ENCODE peak calls at places on chromosomes 1 and 21, in seven cellular contexts. One of them, this sample, is unnamed.
A peak's percentile ranks its signal among the peaks of the same experiment; 100 is the strongest.

GRCh38 chr1:168442931-168443330 is 100.9 kb downstream of the XCL2 start:
- DNase-seq in osteoblast: no peak
- DNase-seq in A549: no peak
- DNase-seq in K562: no peak
- DNase-seq in MM.1S: no peak
- DNase-seq in hepatocyte: no peak
- DNase-seq in endothelial cell of umbilical vein: no peak
- DNase-seq in this sample: no peak

GRCh38 chr1:178579562-178579961 is 66.7 kb downstream of the TEX35 start:
- DNase-seq in osteoblast: no peak
- DNase-seq in A549: no peak
- DNase-seq in K562: no peak
- DNase-seq in MM.1S: peak; percentile 88
- DNase-seq in hepatocyte: no peak
- DNase-seq in endothelial cell of umbilical vein: no peak
- DNase-seq in this sample: no peak

GRCh38 chr1:68317543-68317942 is 85.2 kb upstream of the WLS start:
- DNase-seq in osteoblast: no peak
- DNase-seq in A549: no peak
- DNase-seq in K562: no peak
- DNase-seq in MM.1S: no peak
- DNase-seq in hepatocyte: no peak
- DNase-seq in endothelial cell of umbilical vein: no peak
- DNase-seq in this sample: no peak

GRCh38 chr1:12454406-12455391 is 163.3 kb downstream of the DHRS3 start:
- DNase-seq in osteoblast: peak; percentile 73
- DNase-seq in A549: no peak
- DNase-seq in K562: no peak
- DNase-seq in MM.1S: no peak
- DNase-seq in hepatocyte: no peak
- DNase-seq in endothelial cell of umbilical vein: peak; percentile 81
- DNase-seq in this sample: no peak

GRCh38 chr21:38341546-38342012 is 84.8 kb downstream of the KCNJ15 start:
- DNase-seq in osteoblast: peak; percentile 11
- DNase-seq in A549: no peak
- DNase-seq in K562: no peak
- DNase-seq in MM.1S: no peak
- DNase-seq in hepatocyte: no peak
- DNase-seq in endothelial cell of umbilical vein: no peak
- DNase-seq in this sample: no peak

GRCh38 chr1:41514381-41514780 is 29.9 kb upstream of the EDN2 start:
- DNase-seq in osteoblast: no peak
- DNase-seq in A549: no peak
- DNase-seq in K562: no peak
- DNase-seq in MM.1S: no peak
- DNase-seq in hepatocyte: no peak
- DNase-seq in endothelial cell of umbilical vein: no peak
- DNase-seq in this sample: no peak

GRCh38 chr1:208137144-208137682 is 107.0 kb downstream of the PLXNA2 start:
- DNase-seq in osteoblast: no peak
- DNase-seq in A549: no peak
- DNase-seq in K562: no peak
- DNase-seq in MM.1S: no peak
- DNase-seq in hepatocyte: no peak
- DNase-seq in endothelial cell of umbilical vein: no peak
- DNase-seq in this sample: no peak

GRCh38 chr21:37937668-37938067 is 21.4 kb upstream of the KCNJ6 start:
- DNase-seq in osteoblast: no peak
- DNase-seq in A549: no peak
- DNase-seq in K562: no peak
- DNase-seq in MM.1S: no peak
- DNase-seq in hepatocyte: no peak
- DNase-seq in endothelial cell of umbilical vein: no peak
- DNase-seq in this sample: no peak

GRCh38 chr1:25253911-25254310 is 6.7 kb upstream of the RSRP1 start:
- DNase-seq in osteoblast: peak; percentile 69
- DNase-seq in A549: no peak
- DNase-seq in K562: no peak
- DNase-seq in MM.1S: no peak
- DNase-seq in hepatocyte: no peak
- DNase-seq in endothelial cell of umbilical vein: no peak
- DNase-seq in this sample: peak; percentile 48

GRCh38 chr1:174818951-174819350 is 180.8 kb upstream of the CACYBP start:
- DNase-seq in osteoblast: no peak
- DNase-seq in A549: no peak
- DNase-seq in K562: no peak
- DNase-seq in MM.1S: no peak
- DNase-seq in hepatocyte: no peak
- DNase-seq in endothelial cell of umbilical vein: no peak
- DNase-seq in this sample: no peak

GRCh38 chr1:107926436-107927080 is 38.4 kb downstream of the VAV3 start:
- DNase-seq in osteoblast: peak; percentile 25
- DNase-seq in A549: no peak
- DNase-seq in K562: no peak
- DNase-seq in MM.1S: no peak
- DNase-seq in hepatocyte: no peak
- DNase-seq in endothelial cell of umbilical vein: no peak
- DNase-seq in this sample: no peak

GRCh38 chr21:34340062-34340461 is 23.7 kb upstream of the KCNE2 start:
- DNase-seq in osteoblast: no peak
- DNase-seq in A549: no peak
- DNase-seq in K562: no peak
- DNase-seq in MM.1S: no peak
- DNase-seq in hepatocyte: no peak
- DNase-seq in endothelial cell of umbilical vein: no peak
- DNase-seq in this sample: no peak

GRCh38 chr1:237507005-237507404 is 383.7 kb downstream of the ZP4 start:
- DNase-seq in osteoblast: no peak
- DNase-seq in A549: no peak
- DNase-seq in K562: no peak
- DNase-seq in MM.1S: peak; percentile 90
- DNase-seq in hepatocyte: no peak
- DNase-seq in endothelial cell of umbilical vein: no peak
- DNase-seq in this sample: no peak

GRCh38 chr21:39175154-39175553 is 8.1 kb downstream of the PSMG1 start:
- DNase-seq in osteoblast: no peak
- DNase-seq in A549: no peak
- DNase-seq in K562: no peak
- DNase-seq in MM.1S: peak; percentile 31
- DNase-seq in hepatocyte: peak; percentile 29
- DNase-seq in endothelial cell of umbilical vein: peak; percentile 44
- DNase-seq in this sample: peak; percentile 34

GRCh38 chr1:204194771-204195170 is 1.5 kb downstream of the KISS1 start:
- DNase-seq in osteoblast: no peak
- DNase-seq in A549: no peak
- DNase-seq in K562: no peak
- DNase-seq in MM.1S: no peak
- DNase-seq in hepatocyte: no peak
- DNase-seq in endothelial cell of umbilical vein: no peak
- DNase-seq in this sample: peak; percentile 13

GRCh38 chr1:117284408-117285215 is 73.9 kb upstream of the VTCN1 start:
- DNase-seq in osteoblast: no peak
- DNase-seq in A549: peak; percentile 43
- DNase-seq in K562: peak; percentile 61
- DNase-seq in MM.1S: peak; percentile 27
- DNase-seq in hepatocyte: peak; percentile 75
- DNase-seq in endothelial cell of umbilical vein: peak; percentile 39
- DNase-seq in this sample: peak; percentile 82

GRCh38 chr1:172821609-172822274 is 162.8 kb downstream of the FASLG start:
- DNase-seq in osteoblast: peak; percentile 37
- DNase-seq in A549: no peak
- DNase-seq in K562: peak; percentile 38
- DNase-seq in MM.1S: no peak
- DNase-seq in hepatocyte: peak; percentile 30
- DNase-seq in endothelial cell of umbilical vein: no peak
- DNase-seq in this sample: no peak

GRCh38 chr1:23558140-23558871 is 995 bp downstream of the ID3 start:
- DNase-seq in osteoblast: peak; percentile 89
- DNase-seq in A549: no peak
- DNase-seq in K562: peak; percentile 92
- DNase-seq in MM.1S: peak; percentile 37
- DNase-seq in hepatocyte: peak; percentile 73
- DNase-seq in endothelial cell of umbilical vein: peak; percentile 82
- DNase-seq in this sample: peak; percentile 66

GRCh38 chr1:206907304-206907991 is 10.2 kb downstream of the IL24 start:
- DNase-seq in osteoblast: no peak
- DNase-seq in A549: peak; percentile 34
- DNase-seq in K562: peak; percentile 84
- DNase-seq in MM.1S: no peak
- DNase-seq in hepatocyte: peak; percentile 35
- DNase-seq in endothelial cell of umbilical vein: no peak
- DNase-seq in this sample: peak; percentile 81

DNA sequence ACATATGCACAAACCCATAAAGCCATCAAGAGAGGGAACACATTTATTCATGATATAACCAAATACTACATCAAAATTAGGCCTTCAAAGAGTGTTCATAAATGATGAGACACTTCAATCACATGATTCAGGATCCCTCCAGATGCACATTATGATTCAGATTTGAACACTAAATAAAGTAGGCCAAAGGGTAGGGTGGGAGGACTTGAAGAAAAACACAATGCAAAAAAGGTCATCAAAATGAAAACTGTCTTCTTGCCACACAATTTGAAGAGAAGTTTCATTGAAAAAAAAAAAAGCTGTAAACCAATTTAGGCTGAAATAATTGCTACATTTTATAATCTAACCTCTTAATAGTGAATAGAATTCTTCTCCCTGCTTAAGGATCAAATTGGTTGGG is 58.2 kb downstream of the ZSWIM5 start:
- DNase-seq in osteoblast: no peak
- DNase-seq in A549: no peak
- DNase-seq in K562: no peak
- DNase-seq in MM.1S: no peak
- DNase-seq in hepatocyte: no peak
- DNase-seq in endothelial cell of umbilical vein: no peak
- DNase-seq in this sample: no peak
- H3K4me2 ChIP-seq in osteoblast: no peak overlapping the region
- H3K4me2 ChIP-seq in A549: no peak overlapping the region
- H3K4me2 ChIP-seq in K562: no peak overlapping the region
- H3K4me2 ChIP-seq in MM.1S: no peak overlapping the region
- H3K4me2 ChIP-seq in hepatocyte: no peak overlapping the region
- H3K4me2 ChIP-seq in endothelial cell of umbilical vein: no peak overlapping the region
- H3K4me2 ChIP-seq in this sample: no peak overlapping the region

GRCh38 chr21:30838536-30838935 is 9.0 kb upstream of the KRTAP7-1 start:
- DNase-seq in osteoblast: peak; percentile 36
- DNase-seq in A549: no peak
- DNase-seq in K562: no peak
- DNase-seq in MM.1S: no peak
- DNase-seq in hepatocyte: no peak
- DNase-seq in endothelial cell of umbilical vein: no peak
- DNase-seq in this sample: no peak

GRCh38 chr21:30842990-30843389 is 13.4 kb upstream of the KRTAP7-1 start:
- DNase-seq in osteoblast: no peak
- DNase-seq in A549: no peak
- DNase-seq in K562: no peak
- DNase-seq in MM.1S: peak; percentile 17
- DNase-seq in hepatocyte: no peak
- DNase-seq in endothelial cell of umbilical vein: no peak
- DNase-seq in this sample: peak; percentile 28

GRCh38 chr21:30839304-30839703 is 9.7 kb upstream of the KRTAP7-1 start:
- DNase-seq in osteoblast: peak; percentile 30
- DNase-seq in A549: no peak
- DNase-seq in K562: peak; percentile 15
- DNase-seq in MM.1S: peak; percentile 70
- DNase-seq in hepatocyte: peak; percentile 78
- DNase-seq in endothelial cell of umbilical vein: no peak
- DNase-seq in this sample: peak; percentile 82
- TF ChIP-seq CTCF in osteoblast: no peak
- TF ChIP-seq CTCF in A549: no peak
- TF ChIP-seq CTCF in K562: peak; percentile 27
- TF ChIP-seq CTCF in MM.1S: peak; percentile 72
- TF ChIP-seq CTCF in hepatocyte: peak; percentile 57
- TF ChIP-seq CTCF in endothelial cell of umbilical vein: no peak
- TF ChIP-seq CTCF in this sample: peak; percentile 73

DNA sequence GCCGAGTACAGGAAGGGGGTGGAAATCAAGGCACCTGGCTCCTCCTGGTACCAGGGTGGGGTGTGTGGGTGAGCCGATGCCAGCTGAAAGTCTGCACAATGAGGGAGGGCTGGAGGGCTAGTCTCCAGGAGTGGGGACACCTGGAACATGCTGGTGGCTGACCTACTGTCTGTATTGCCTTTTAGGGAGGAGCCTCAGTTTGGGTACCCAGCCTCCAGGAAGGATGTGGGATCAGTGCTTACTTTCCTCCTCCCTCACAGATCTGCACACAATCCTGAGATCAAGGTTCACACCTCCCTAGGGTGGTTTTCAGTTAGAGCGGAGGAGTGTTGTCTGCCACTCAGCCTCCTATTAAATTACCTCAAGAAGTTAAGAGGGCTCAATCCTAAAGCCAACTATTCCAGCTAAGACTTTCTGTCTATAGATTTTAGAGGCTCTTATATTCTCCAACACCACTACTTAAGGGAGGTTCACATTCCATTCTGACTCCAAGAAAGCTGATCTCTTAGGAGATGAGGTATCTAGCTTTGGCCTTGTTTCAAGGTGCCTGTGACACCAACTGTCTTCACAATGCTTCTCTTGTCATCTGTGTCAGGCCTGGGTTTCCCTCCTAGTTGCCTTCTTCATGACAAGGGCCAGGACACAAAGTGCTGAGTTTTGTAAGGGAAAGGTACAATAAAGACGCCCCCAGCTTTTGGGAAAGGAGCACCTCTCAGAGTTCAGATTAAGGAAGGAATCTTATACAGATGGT is 15.7 kb downstream of the SSR2 start:
- DNase-seq in osteoblast: no peak
- DNase-seq in A549: no peak
- DNase-seq in K562: no peak
- DNase-seq in MM.1S: no peak
- DNase-seq in hepatocyte: no peak
- DNase-seq in endothelial cell of umbilical vein: no peak
- DNase-seq in this sample: no peak
- H3K4me2 ChIP-seq in osteoblast: no peak overlapping the region
- H3K4me2 ChIP-seq in A549: no peak overlapping the region
- H3K4me2 ChIP-seq in K562: no peak overlapping the region
- H3K4me2 ChIP-seq in MM.1S: no peak overlapping the region
- H3K4me2 ChIP-seq in hepatocyte: no peak overlapping the region
- H3K4me2 ChIP-seq in endothelial cell of umbilical vein: no peak overlapping the region
- H3K4me2 ChIP-seq in this sample: no peak overlapping the region

GRCh38 chr1:35398739-35399138 is 130.2 kb downstream of the ZMYM4 start:
- DNase-seq in osteoblast: no peak
- DNase-seq in A549: no peak
- DNase-seq in K562: no peak
- DNase-seq in MM.1S: no peak
- DNase-seq in hepatocyte: no peak
- DNase-seq in endothelial cell of umbilical vein: no peak
- DNase-seq in this sample: no peak

GRCh38 chr1:35406103-35406502 is 137.6 kb downstream of the ZMYM4 start:
- DNase-seq in osteoblast: no peak
- DNase-seq in A549: no peak
- DNase-seq in K562: no peak
- DNase-seq in MM.1S: no peak
- DNase-seq in hepatocyte: no peak
- DNase-seq in endothelial cell of umbilical vein: no peak
- DNase-seq in this sample: no peak

DNA sequence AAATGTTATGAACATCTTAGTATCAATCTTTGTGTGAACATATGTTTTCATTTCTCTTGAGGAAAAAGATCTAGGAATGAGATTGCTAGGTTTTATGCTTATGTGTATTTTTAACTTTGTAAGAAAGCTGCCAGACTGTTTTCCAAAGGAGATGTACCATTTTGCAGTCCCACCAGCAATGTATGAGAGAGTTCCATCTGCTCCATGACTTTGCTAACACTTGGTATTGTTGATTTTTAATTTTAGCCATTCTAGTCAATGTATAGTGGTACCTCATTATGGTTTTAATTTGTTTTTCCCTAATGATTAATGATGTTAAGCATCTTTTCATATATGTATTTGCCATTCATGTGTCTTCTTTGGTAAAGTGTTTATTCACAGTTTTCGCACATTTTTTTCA is 132.6 kb downstream of the ZMYM4 start:
- DNase-seq in osteoblast: no peak
- DNase-seq in A549: no peak
- DNase-seq in K562: no peak
- DNase-seq in MM.1S: no peak
- DNase-seq in hepatocyte: no peak
- DNase-seq in endothelial cell of umbilical vein: no peak
- DNase-seq in this sample: no peak
- TF ChIP-seq CTCF in osteoblast: no peak
- TF ChIP-seq CTCF in A549: no peak
- TF ChIP-seq CTCF in K562: no peak
- TF ChIP-seq CTCF in MM.1S: no peak
- TF ChIP-seq CTCF in hepatocyte: no peak
- TF ChIP-seq CTCF in endothelial cell of umbilical vein: no peak
- TF ChIP-seq CTCF in this sample: no peak

This sample was measured in GM23338.